ENCODE peak calls at places on chromosome 22, in eight cellular contexts. F is thoracic aorta; T is uterus; Z is CD8-positive, alpha-beta T cell; J is heart right ventricle; H is GM23248; R is PC-9; P is adrenal gland. Q is an unnamed sample.
A peak's percentile ranks its signal among the peaks of the same experiment; 100 is the strongest.

GRCh38 chr22:24284747-24285203 is 14.1 kb downstream of the SPECC1L start:
- DNase-seq in Z (no peak), R (peak; percentile 45), P (no peak), H (peak; percentile 56), J (no peak), T (no peak), F (no peak), Q (no peak)

GRCh38 chr22:48205790-48206189 is 1443.3 kb downstream of the TBC1D22A start:
- DNase-seq in H (no peak), F (no peak), T (no peak), J (no peak), Z (no peak), R (no peak), P (no peak), Q (peak; percentile 16)

GRCh38 chr22:37001826-37002225 is 17.4 kb downstream of the TST start:
- DNase-seq in F (no peak), R (no peak), J (no peak), T (no peak), Z (no peak), P (no peak), H (no peak), Q (no peak)

GRCh38 chr22:25368271-25368670 is 148.8 kb downstream of the CRYBB2 start:
- DNase-seq in J (no peak), F (no peak), Z (no peak), R (no peak), T (no peak), H (peak; percentile 84), P (peak; percentile 71), Q (no peak)

GRCh38 chr22:39927544-39927943 is 26.7 kb downstream of the GRAP2 start:
- DNase-seq in R (no peak), H (no peak), Z (no peak), T (no peak), F (no peak), P (no peak), J (no peak), Q (no peak)

GRCh38 chr22:19289475-19290161 is 1.9 kb downstream of the CLTCL1 start:
- DNase-seq in F (no peak), R (no peak), P (no peak), T (no peak), H (peak; percentile 70), Z (no peak), J (no peak), Q (no peak)

GRCh38 chr22:23061471-23062280 is 8.6 kb upstream of the GNAZ start:
- DNase-seq in H (no peak), J (peak; percentile 0), Z (no peak), P (no peak), T (no peak), R (no peak), F (no peak), Q (peak; percentile 46)

GRCh38 chr22:27581688-27582087 is 219.9 kb downstream of the MN1 start:
- DNase-seq in Z (no peak), F (peak; percentile 13), P (peak; percentile 19), J (peak; percentile 89), H (peak; percentile 69), R (no peak), T (peak; percentile 77), Q (peak; percentile 90)

GRCh38 chr22:19689408-19689807 is 24.9 kb upstream of the SEPTIN5 start:
- DNase-seq in J (no peak), T (no peak), Z (no peak), F (no peak), H (no peak), R (no peak), P (no peak), Q (no peak)

GRCh38 chr22:36162127-36163034 is 1.8 kb upstream of the APOL3 start:
- DNase-seq in H (no peak), Z (peak; percentile 18), F (no peak), P (no peak), R (no peak), T (no peak), J (no peak), Q (no peak)

GRCh38 chr22:41445171-41446056 is 1.2 kb downstream of the TOB2 start:
- DNase-seq in H (peak; percentile 57), R (peak; percentile 73), P (peak; percentile 55), T (peak; percentile 32), F (no peak), J (peak; percentile 58), Z (no peak), Q (no peak)

GRCh38 chr22:36327922-36328551 is 59.7 kb downstream of the MYH9 start:
- DNase-seq in T (peak; percentile 76), P (peak; percentile 73), J (peak; percentile 67), R (no peak), H (peak; percentile 40), Z (no peak), F (peak; percentile 34), Q (peak; percentile 82)

GRCh38 chr22:36734171-36735058 is 30.9 kb upstream of the CACNG2 start:
- DNase-seq in F (no peak), T (no peak), P (peak; percentile 55), Z (no peak), H (peak; percentile 89), R (no peak), J (no peak), Q (no peak)

GRCh38 chr22:20239063-20239950 is 28.8 kb downstream of the RTN4R start:
- DNase-seq in J (peak; percentile 68), P (no peak), F (no peak), H (peak; percentile 40), T (peak; percentile 74), Z (no peak), R (no peak), Q (peak; percentile 64)

GRCh38 chr22:28102413-28102812 is 183.4 kb upstream of the PITPNB start:
- DNase-seq in H (no peak), Z (no peak), R (no peak), P (peak; percentile 4), T (no peak), J (no peak), F (no peak), Q (no peak)

GRCh38 chr22:46577361-46578249 is 40.2 kb upstream of the CELSR1 start:
- DNase-seq in T (no peak), H (peak; percentile 44), F (no peak), P (peak; percentile 58), R (no peak), J (no peak), Z (no peak), Q (no peak)

GRCh38 chr22:20093437-20093836 is 13.4 kb downstream of the DGCR8 start:
- DNase-seq in T (no peak), P (no peak), H (no peak), F (peak; percentile 60), Z (no peak), J (peak; percentile 77), R (no peak), Q (no peak)

GRCh38 chr22:41828516-41828915 is 4.4 kb upstream of the SREBF2 start:
- DNase-seq in P (no peak), T (no peak), F (no peak), Z (no peak), R (no peak), J (no peak), H (no peak), Q (no peak)

GRCh38 chr22:28231423-28231822 is 312.4 kb upstream of the PITPNB start:
- DNase-seq in F (no peak), H (peak; percentile 52), P (no peak), R (no peak), Z (no peak), J (no peak), T (no peak), Q (no peak)

GRCh38 chr22:19940536-19941364 is 822 bp upstream of the COMT start:
- DNase-seq in P (no peak), Z (no peak), F (no peak), T (no peak), H (peak; percentile 36), J (no peak), R (no peak), Q (no peak)

GRCh38 chr22:22168190-22168940 is 76.2 kb upstream of the VPREB1 start:
- DNase-seq in Z (no peak), J (no peak), F (no peak), P (no peak), T (no peak), H (peak; percentile 21), R (no peak), Q (no peak)

GRCh38 chr22:29727248-29727551 is 7.4 kb downstream of the CABP7 start:
- DNase-seq in H (peak; percentile 52), P (peak; percentile 52), R (no peak), F (no peak), T (peak; percentile 28), J (no peak), Z (no peak), Q (no peak)

GRCh38 chr22:26541167-26541819 is 29.0 kb upstream of the TFIP11 start:
- DNase-seq in J (no peak), R (no peak), H (no peak), F (no peak), Z (no peak), T (no peak), P (no peak), Q (no peak)
- H3K36me3 ChIP-seq in J (no peaks in the 10 kb centered on the region), R (no peaks in the 10 kb centered on the region), H (peaks cover 3% of the 10 kb centered on the region), F (peaks cover 13% of the 10 kb centered on the region), Z (peaks cover 22% of the 10 kb centered on the region), T (no peaks in the 10 kb centered on the region), P (no peaks in the 10 kb centered on the region), Q (peaks cover 30% of the 10 kb centered on the region)

GRCh38 chr22:17199131-17199731 is 20.0 kb downstream of the ADA2 start:
- DNase-seq in R (no peak), H (peak; percentile 77), T (peak; percentile 36), F (no peak), P (peak; percentile 24), Z (no peak), J (peak; percentile 80), Q (no peak)
- H3K4me3 ChIP-seq in R (no peak overlapping the region), H (peak overlapping the region; percentile 65), T (peak overlapping the region; percentile 11), F (peak overlapping the region; percentile 56), P (no peak overlapping the region), Z (no peak overlapping the region), J (peak overlapping the region; percentile 38), Q (peak overlapping the region; percentile 35)

DNA sequence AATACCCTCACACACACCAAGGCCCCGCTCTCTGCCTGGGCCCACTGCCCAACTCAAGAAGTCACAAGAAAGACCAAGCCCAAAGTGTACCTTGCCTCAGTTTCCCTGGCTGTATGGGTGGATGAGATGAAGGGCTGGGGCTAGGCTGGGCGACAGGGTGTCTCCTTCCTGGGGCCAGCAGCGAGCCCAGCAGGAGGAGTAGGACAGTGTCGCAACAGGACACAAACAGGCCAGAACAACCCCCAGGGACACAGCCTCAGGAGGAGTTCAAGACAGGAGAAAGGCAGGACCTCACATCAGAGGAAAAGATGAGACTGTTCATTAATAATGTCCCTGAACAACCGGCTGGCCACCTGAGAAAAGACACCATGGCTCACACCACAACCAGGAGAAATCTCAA is 13.3 kb downstream of the CSNK1E start:
- DNase-seq in H (peak; percentile 32), T (no peak), J (no peak), R (no peak), Z (no peak), P (no peak), F (no peak), Q (no peak)
- H3K36me3 ChIP-seq in H (peaks cover 33% of the 10 kb centered on the region), T (no peaks in the 10 kb centered on the region), J (peaks cover 13% of the 10 kb centered on the region), R (peaks cover 68% of the 10 kb centered on the region), Z (peaks cover 15% of the 10 kb centered on the region), P (no peaks in the 10 kb centered on the region), F (peaks cover 39% of the 10 kb centered on the region), Q (peaks cover 47% of the 10 kb centered on the region)

DNA sequence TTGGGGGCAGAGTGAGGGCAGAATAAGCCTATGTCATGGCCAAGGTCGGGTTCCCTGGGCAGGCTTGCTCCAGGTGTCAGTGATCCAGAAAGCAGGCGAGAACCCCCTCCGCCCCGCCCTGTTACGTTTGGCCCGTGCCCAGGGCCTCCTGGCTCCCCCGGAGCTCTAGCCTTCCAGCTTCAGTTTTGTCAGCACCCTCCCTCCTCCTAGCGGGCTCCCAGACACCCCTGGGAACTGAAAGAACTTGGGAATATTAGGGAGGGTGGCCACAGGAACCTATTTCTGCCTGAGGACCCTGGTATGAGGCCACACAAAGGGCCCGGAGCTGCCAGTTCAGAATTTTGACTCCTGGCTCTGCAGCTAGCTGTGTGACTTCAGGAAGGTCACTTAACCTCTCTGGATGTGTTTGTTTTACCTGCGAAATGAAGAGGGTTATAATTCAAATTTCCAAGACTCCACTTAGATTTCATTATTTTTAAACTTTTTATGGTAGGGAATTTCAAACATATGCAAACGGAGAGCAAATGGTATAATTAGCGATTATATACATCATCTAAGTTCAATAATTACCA is 1.2 kb downstream of the TUBA8 start:
- DNase-seq in H (no peak), T (no peak), F (no peak), Z (no peak), P (no peak), J (peak; percentile 58), R (no peak), Q (no peak)
- H3K4me3 ChIP-seq in H (no peak overlapping the region), T (no peak overlapping the region), F (no peak overlapping the region), Z (no peak overlapping the region), P (no peak overlapping the region), J (peak overlapping the region; percentile 46), R (no peak overlapping the region), Q (peak overlapping the region; percentile 61)

Q was measured in right atrium auricular region.